ENCODE peak calls at places on chromosomes 3 and 15, in seven cellular contexts. X is H54, N is ovary, P is IMR-90, H is heart left ventricle, J is lower leg skin, Z is body of pancreas. Y is an unnamed sample.

GRCh38 chr3:152405915-152406802 is 137.4 kb downstream of the MBNL1 start:
- DNase-seq in X (no peak), N (no peak), P (peak), H (no peak), J (no peak), Z (peak), Y (no peak)

GRCh38 chr3:129026728-129027543 is 25.8 kb downstream of the EFCC1 start:
- DNase-seq in X (peak), N (peak), P (peak), H (peak), J (peak), Z (peak), Y (peak)

GRCh38 chr3:190810957-190811356 is 51.5 kb downstream of the GMNC start:
- DNase-seq in X (no peak), N (no peak), P (no peak), H (no peak), J (no peak), Z (no peak), Y (no peak)

GRCh38 chr15:59591372-59591771 is 20.2 kb upstream of the GCNT3 start:
- DNase-seq in X (no peak), N (no peak), P (no peak), H (no peak), J (no peak), Z (no peak), Y (no peak)

GRCh38 chr3:100042577-100042981 is 71.7 kb downstream of the FILIP1L start:
- DNase-seq in X (no peak), N (no peak), P (peak), H (no peak), J (no peak), Z (no peak), Y (no peak)

GRCh38 chr3:4908066-4908768 is 71.0 kb upstream of the BHLHE40 start:
- DNase-seq in X (no peak), N (no peak), P (no peak), H (no peak), J (no peak), Z (no peak), Y (no peak)

GRCh38 chr15:78216276-78217229 is 17.8 kb downstream of the ACSBG1 start:
- DNase-seq in X (peak), N (no peak), P (no peak), H (peak), J (peak), Z (peak), Y (no peak)

GRCh38 chr3:14716593-14716992 is 41.7 kb downstream of the C3orf20 start:
- DNase-seq in X (no peak), N (no peak), P (no peak), H (no peak), J (no peak), Z (no peak), Y (no peak)

GRCh38 chr3:176663376-176663775 is 533.9 kb downstream of the TBL1XR1 start:
- DNase-seq in X (no peak), N (no peak), P (peak), H (no peak), J (no peak), Z (no peak), Y (no peak)

GRCh38 chr3:150225986-150226385 is 182.1 kb upstream of the TSC22D2 start:
- DNase-seq in X (no peak), N (peak), P (no peak), H (peak), J (no peak), Z (no peak), Y (no peak)

GRCh38 chr3:15329058-15330005 is 3.1 kb downstream of the SH3BP5 start:
- DNase-seq in X (no peak), N (no peak), P (no peak), H (no peak), J (no peak), Z (no peak), Y (no peak)

GRCh38 chr15:77027697-77028450 is 32.9 kb downstream of the PSTPIP1 start:
- DNase-seq in X (no peak), N (peak), P (no peak), H (peak), J (no peak), Z (no peak), Y (no peak)

GRCh38 chr3:169945313-169945712 is 21.3 kb upstream of the SEC62 start:
- DNase-seq in X (no peak), N (no peak), P (no peak), H (no peak), J (peak), Z (peak), Y (peak)

GRCh38 chr15:78931439-78931981 is 13.3 kb downstream of the CTSH start:
- DNase-seq in X (no peak), N (no peak), P (no peak), H (no peak), J (no peak), Z (no peak), Y (no peak)

GRCh38 chr3:134057006-134057832 is 27.5 kb upstream of the SLCO2A1 start:
- DNase-seq in X (no peak), N (no peak), P (peak), H (no peak), J (no peak), Z (no peak), Y (no peak)

GRCh38 chr3:132378-132777 is 64.2 kb upstream of the CHL1 start:
- DNase-seq in X (no peak), N (no peak), P (no peak), H (no peak), J (no peak), Z (no peak), Y (no peak)

GRCh38 chr3:138188013-138188352 is 882 bp downstream of the ARMC8 start:
- DNase-seq in X (peak), N (no peak), P (peak), H (no peak), J (no peak), Z (peak), Y (peak)

DNA sequence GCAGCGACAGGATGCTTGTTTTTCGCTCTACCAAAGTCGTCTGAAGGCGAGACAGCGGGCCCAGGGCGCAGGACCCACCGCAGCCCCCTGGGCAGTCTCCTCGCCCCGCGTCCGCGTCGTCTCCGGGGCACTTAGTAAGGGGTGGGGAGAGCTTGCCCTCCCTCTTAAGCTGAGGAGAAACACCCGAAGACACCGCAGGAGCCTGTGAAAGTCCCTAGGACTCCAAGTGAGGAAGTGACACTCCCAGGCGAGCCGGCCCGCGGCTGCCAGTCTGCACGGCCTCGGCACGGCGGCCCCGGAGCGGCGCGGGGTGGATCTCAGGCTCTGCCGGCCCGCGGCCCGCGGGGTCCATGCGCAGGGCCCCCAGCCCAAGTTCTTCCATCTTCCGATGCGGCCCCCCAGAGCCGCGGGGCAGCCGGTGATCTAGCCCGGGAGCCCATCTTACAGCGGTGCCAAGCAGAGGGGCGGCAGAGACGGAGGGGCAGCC is 262 bp downstream of the ARHGAP31 start:
- DNase-seq in X (peak), N (peak), P (no peak), H (peak), J (peak), Z (peak), Y (peak)
- TF ChIP-seq POLR2A in X (no peak), N (no peak), P (peak), H (no peak), J (no peak), Z (no peak), Y (peak)

DNA sequence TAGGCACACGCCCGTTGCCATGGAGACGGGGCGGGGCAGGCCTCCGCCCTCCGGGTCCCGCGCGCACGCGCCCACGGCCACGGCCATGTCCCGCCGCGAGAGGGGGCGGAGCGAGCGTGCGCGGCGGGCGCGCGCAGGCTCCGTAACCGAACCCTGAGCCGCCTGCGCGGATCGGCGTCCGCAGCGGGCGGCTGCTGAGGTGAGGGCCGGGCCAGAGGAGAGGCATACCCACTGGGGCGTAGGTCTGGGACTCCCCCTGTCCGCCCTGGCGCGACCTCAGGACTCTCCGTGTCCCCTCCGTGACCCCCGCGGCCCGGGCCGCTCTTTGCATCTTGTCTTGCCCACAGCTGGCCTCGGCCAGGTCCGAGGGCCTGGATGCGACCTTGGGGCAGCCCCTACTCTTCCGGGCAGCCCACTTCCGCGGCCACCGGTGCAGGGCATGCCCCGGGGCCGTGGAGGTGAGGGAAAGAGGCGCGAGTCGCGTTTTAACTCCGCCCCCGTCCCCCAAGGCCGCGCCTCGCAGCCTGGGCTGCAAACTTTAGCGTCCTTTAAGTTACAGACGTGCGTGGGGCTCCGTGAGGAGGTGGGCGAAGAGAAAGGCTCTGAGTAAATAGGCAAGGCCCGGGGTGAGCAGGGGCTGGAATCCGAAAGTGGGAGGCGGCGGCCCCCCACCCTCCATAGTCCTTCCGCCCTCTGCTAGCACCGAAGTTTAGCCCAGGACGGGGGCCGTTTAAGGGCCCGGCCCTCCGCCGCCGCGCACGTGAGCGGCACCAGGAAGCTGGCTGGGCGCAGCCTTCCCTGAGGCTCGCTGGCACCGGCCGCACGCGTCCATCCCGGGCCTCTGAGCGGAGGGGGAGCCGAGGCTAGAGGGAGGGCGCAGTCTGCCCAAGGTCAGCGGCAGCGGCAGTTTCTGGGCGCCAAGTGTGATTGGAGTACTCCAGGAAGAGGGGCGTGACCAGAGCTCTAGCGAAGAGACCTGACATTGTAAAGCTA is at the start of gene TEX264:
- DNase-seq in X (peak), N (peak), P (peak), H (peak), J (peak), Z (peak), Y (peak)
- TF ChIP-seq POLR2A in X (peak), N (peak), P (peak), H (peak), J (no peak), Z (peak), Y (peak)

GRCh38 chr3:31533169-31533870 is 595 bp downstream of the STT3B start:
- DNase-seq in X (no peak), N (peak), P (peak), H (peak), J (peak), Z (peak), Y (peak)
- TF ChIP-seq POLR2A in X (no peak), N (no peak), P (no peak), H (no peak), J (no peak), Z (no peak), Y (no peak)

DNA sequence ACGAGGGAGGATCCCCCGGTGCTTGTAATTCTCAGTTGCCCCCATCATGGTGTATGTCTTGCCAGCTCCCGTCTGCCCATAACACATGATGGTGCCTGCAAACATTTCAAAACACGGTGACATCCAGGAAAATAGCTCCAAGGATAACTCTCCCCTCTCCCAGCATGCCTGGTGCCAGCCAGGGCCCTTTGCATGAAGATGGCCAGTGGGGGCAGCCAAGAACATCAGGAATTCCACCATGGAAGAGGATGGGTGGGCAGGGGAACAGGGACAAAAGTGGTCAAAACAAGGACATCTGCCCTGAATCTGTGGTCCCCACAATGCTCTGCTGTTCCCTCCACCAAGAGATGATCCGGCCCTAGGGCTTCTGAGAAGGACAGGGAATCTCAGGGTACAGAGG is 9.0 kb downstream of the KIF9 start:
- DNase-seq in X (no peak), N (no peak), P (no peak), H (no peak), J (no peak), Z (no peak), Y (no peak)
- TF ChIP-seq POLR2A in X (no peak), N (no peak), P (no peak), H (no peak), J (no peak), Z (no peak), Y (no peak)

DNA sequence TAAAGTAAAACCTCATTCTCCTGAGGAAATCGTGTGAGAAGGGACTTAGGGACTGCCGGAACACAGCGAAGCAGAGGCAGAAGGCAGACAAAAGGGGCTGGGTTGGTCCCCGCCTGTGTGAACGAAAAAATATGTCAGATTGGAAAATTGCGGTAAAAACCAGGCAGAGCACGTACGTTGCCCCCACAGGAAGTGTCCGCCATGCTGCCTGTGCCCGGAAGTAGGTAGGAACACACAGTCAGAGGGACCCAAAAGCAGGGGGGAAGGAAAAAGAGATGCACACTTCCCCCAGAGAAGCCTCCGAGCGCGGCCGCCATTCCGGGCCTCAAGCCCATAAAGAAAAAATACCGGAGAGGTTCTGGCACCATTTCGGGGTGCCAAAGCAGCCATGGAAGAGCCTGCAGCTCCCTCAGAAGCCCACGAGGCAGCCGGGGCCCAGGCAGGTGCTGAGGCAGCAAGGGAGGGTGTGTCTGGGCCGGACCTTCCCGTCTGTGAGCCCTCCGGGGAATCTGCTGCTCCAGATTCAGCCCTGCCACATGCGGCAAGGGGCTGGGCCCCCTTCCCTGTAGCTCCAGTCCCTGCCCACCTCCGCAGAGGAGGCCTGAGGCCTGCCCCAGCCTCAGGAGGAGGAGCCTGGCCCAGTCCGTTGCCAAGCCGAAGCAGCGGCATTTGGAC is at the start of gene MKRN3:
- DNase-seq in X (peak), N (no peak), P (peak), H (no peak), J (no peak), Z (no peak), Y (peak)
- TF ChIP-seq POLR2A in X (peak), N (no peak), P (no peak), H (no peak), J (no peak), Z (no peak), Y (peak)

GRCh38 chr3:93979850-93980677 is at the start of gene ARL13B:
- DNase-seq in X (peak), N (peak), P (peak), H (peak), J (peak), Z (peak), Y (peak)
- TF ChIP-seq POLR2A in X (peak), N (peak), P (peak), H (peak), J (no peak), Z (peak), Y (peak)